ENCODE peak calls at places on chromosome 10, in ten cellular contexts. I is cardiac muscle cell, M is cardiac fibroblast, C is GM06990, V is lower lobe of right lung, W is heart left ventricle, F is astrocyte of the cerebellum, E is psoas muscle, Y is epithelial cell of proximal tubule, N is fibroblast of lung. Q is an unnamed sample.

GRCh38 chr10:17282311-17282710 is 54.3 kb downstream of the VIM start:
- DNase-seq in F (no peak), N (no peak), W (no peak), Y (no peak), M (no peak), C (no peak), E (no peak), I (no peak), V (no peak), Q (no peak)

GRCh38 chr10:99484626-99485581 is 47.8 kb upstream of the NKX2-3 start:
- DNase-seq in F (no peak), E (no peak), W (no peak), N (no peak), V (no peak), Y (no peak), C (no peak), M (no peak), I (no peak), Q (peak)

GRCh38 chr10:72316386-72316700 is 38.4 kb downstream of the DNAJB12 start:
- DNase-seq in W (no peak), Y (no peak), E (no peak), N (no peak), M (no peak), I (no peak), C (no peak), V (no peak), F (no peak), Q (no peak)

GRCh38 chr10:6273351-6273750 is 70.6 kb downstream of the PFKFB3 start:
- DNase-seq in E (no peak), F (no peak), I (peak), Y (no peak), W (no peak), V (peak), C (no peak), N (no peak), M (no peak), Q (no peak)

GRCh38 chr10:91088300-91089140 is 131.9 kb upstream of the PCGF5 start:
- DNase-seq in F (no peak), W (peak), Y (no peak), E (no peak), C (peak), N (peak), V (no peak), M (peak), I (peak), Q (no peak)

GRCh38 chr10:9209105-9209798 is 1154.8 kb downstream of the GATA3 start:
- DNase-seq in Y (peak), I (peak), M (peak), E (peak), F (peak), N (peak), W (peak), C (peak), V (no peak), Q (peak)

GRCh38 chr10:86961481-86962091 is 3.2 kb downstream of the SNCG start:
- DNase-seq in M (no peak), C (no peak), I (no peak), V (no peak), W (no peak), F (no peak), Y (no peak), N (no peak), E (no peak), Q (no peak)

GRCh38 chr10:101725296-101725695 is 30.3 kb upstream of the FBXW4 start:
- DNase-seq in I (no peak), F (no peak), W (no peak), E (no peak), Y (no peak), C (peak), M (no peak), V (no peak), N (no peak), Q (no peak)

GRCh38 chr10:43576580-43576979 is 2.2 kb upstream of the ZNF239 start:
- DNase-seq in E (no peak), I (no peak), M (no peak), Y (no peak), W (no peak), C (no peak), N (no peak), F (no peak), V (no peak), Q (no peak)

GRCh38 chr10:84059526-84059925 is 79.8 kb upstream of the GHITM start:
- DNase-seq in C (no peak), E (no peak), V (no peak), W (no peak), F (no peak), Y (no peak), N (no peak), I (no peak), M (peak), Q (no peak)
- TF ChIP-seq CTCF in C (peak), E (no peak), V (no peak), W (no peak), F (no peak), Y (peak), N (no peak), I (peak), M (no peak), Q (no peak)

GRCh38 chr10:27664464-27664863 is 81.2 kb downstream of the MKX start:
- DNase-seq in Y (no peak), E (no peak), V (no peak), N (no peak), W (no peak), F (no peak), C (no peak), M (no peak), I (no peak), Q (no peak)
- TF ChIP-seq CTCF in Y (no peak), E (no peak), V (no peak), N (no peak), W (no peak), F (no peak), C (no peak), M (no peak), I (no peak), Q (no peak)

GRCh38 chr10:64733980-64734379 is 1212.8 kb downstream of the REEP3 start:
- DNase-seq in E (no peak), C (no peak), F (no peak), M (peak), N (peak), V (no peak), Y (no peak), I (peak), W (no peak), Q (peak)
- TF ChIP-seq CTCF in E (no peak), C (peak), F (peak), M (peak), N (peak), V (no peak), Y (peak), I (peak), W (no peak), Q (no peak)

DNA sequence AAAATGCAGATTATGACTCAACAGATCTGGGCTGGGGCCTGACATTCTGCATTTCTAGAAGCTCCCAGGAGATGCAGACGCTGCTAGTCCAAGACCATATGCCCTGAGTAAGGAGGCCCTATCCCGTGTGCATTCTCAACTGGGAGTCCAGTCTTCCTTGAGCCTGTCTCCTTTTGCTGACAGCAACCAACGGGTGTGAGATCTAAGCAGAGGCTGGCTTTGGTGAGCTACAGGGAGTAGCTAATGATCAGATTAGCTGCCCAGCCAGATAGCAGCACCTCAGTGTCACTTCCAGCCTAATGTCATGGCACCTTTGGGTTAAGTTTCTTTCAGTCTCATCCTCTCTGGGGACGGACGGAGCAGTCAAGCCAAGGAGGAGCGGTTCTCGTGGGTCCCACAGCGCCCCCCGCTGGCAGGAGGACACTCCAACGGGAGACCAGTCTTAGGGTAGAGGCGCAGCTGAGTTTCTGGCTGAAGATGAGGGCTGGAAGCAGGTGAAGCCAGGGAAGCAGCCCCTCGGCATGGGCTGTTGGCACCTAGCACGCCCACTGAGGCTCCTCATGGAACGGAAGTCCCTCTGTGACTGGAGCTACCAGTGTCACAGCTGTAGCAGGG is 154.0 kb downstream of the CCDC3 start:
- DNase-seq in N (no peak), I (peak), E (no peak), W (no peak), F (no peak), Y (no peak), V (no peak), C (no peak), M (no peak), Q (peak)
- TF ChIP-seq CTCF in N (no peak), I (peak), E (no peak), W (no peak), F (peak), Y (peak), V (peak), C (peak), M (no peak), Q (peak)

DNA sequence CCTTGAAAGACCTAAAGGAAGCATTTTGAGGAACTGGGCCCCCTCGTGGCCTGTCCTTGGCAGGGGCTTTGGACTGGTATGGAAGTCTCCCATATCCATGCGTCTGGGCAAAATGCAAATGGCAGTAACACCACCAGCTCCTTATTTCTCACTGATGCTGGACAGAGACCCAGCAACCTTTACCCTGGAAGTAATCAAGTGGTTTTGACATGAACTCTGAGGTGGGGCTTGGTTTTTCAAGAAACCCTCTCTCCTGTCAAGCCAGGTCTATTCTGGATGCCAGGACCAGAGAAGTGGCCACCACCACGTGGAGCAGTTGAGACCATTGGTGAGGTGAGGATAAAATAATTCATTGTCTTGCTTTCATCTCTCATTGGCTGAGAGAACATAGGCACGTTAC is 84.4 kb downstream of the OTUD1 start:
- DNase-seq in Y (no peak), N (no peak), M (no peak), C (no peak), W (no peak), F (no peak), V (no peak), E (no peak), I (no peak), Q (no peak)
- TF ChIP-seq CTCF in Y (no peak), N (no peak), M (no peak), C (peak), W (no peak), F (no peak), V (no peak), E (no peak), I (no peak), Q (no peak)

GRCh38 chr10:14240253-14241189 is 90.2 kb downstream of the FRMD4A start:
- DNase-seq in E (no peak), W (no peak), V (no peak), Y (no peak), N (peak), C (no peak), F (no peak), I (no peak), M (no peak), Q (peak)
- TF ChIP-seq CTCF in E (no peak), W (no peak), V (no peak), Y (no peak), N (no peak), C (no peak), F (no peak), I (no peak), M (no peak), Q (no peak)

GRCh38 chr10:122154733-122155366 is 116.2 kb upstream of the BTBD16 start:
- DNase-seq in I (peak), C (no peak), Y (no peak), M (peak), E (peak), V (no peak), W (peak), F (no peak), N (peak), Q (peak)
- TF ChIP-seq CTCF in I (no peak), C (no peak), Y (no peak), M (no peak), E (no peak), V (no peak), W (no peak), F (no peak), N (peak), Q (no peak)

GRCh38 chr10:97618285-97618684 is 15.0 kb downstream of the MORN4 start:
- DNase-seq in W (no peak), M (no peak), E (no peak), I (no peak), N (no peak), V (no peak), F (no peak), Y (no peak), C (no peak), Q (no peak)

GRCh38 chr10:97608991-97609561 is 19.6 kb downstream of the C10orf62 start:
- DNase-seq in M (no peak), N (no peak), Y (no peak), W (peak), E (peak), C (no peak), V (peak), F (no peak), I (peak), Q (no peak)

GRCh38 chr10:97611473-97611872 is 21.8 kb downstream of the MORN4 start:
- DNase-seq in C (no peak), F (no peak), W (no peak), Y (no peak), E (no peak), N (no peak), I (no peak), V (no peak), M (no peak), Q (no peak)

GRCh38 chr10:97607076-97607635 is 17.6 kb downstream of the C10orf62 start:
- DNase-seq in M (no peak), V (no peak), E (no peak), C (no peak), Y (no peak), I (no peak), W (no peak), F (no peak), N (no peak), Q (no peak)

DNA sequence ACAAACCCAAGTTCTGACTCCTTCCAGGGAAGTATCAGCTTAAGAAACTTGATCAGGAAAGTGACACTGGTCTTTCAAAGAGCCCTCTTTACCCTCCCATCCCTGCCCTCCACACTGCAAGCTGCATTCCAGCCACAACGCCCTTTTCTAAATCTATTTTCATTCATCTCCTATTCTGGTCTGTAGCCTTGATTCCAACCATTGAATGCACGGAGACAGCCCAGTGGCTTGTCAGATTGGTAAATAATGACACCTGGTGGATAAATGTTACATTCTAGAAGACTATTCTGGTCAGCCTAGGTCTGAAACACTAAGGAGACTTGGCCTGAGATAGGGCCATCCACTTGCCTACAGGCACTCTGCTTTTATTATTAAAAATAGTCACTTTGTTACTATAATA is 20.9 kb downstream of the MORN4 start:
- DNase-seq in N (peak), E (no peak), V (no peak), M (peak), W (no peak), Y (no peak), I (peak), F (peak), C (no peak), Q (no peak)
- TF ChIP-seq CTCF in N (peak), E (peak), V (peak), M (peak), W (peak), Y (peak), I (peak), F (peak), C (peak), Q (no peak)

GRCh38 chr10:92419740-92420553 is 129.0 kb downstream of the MARCHF5 start:
- DNase-seq in E (peak), C (no peak), F (no peak), I (peak), V (peak), N (peak), M (peak), Y (no peak), W (peak), Q (no peak)
- TF ChIP-seq CTCF in E (peak), C (no peak), F (peak), I (peak), V (peak), N (peak), M (peak), Y (peak), W (peak), Q (no peak)

Q was measured in endothelial cell.